ENCODE peak calls at places on chromosomes 13 and 19, in seven cellular contexts. H is heart left ventricle, O is lung, U is mesenchymal stem cell, T is Peyer's patch, R is cardiac muscle cell, A is uterus. V is an unnamed sample. For H3K4me1, the result is how much of the 10 kb centered on the place peaks cover.

GRCh38 chr19:13868663-13869062 is 8.3 kb upstream of the NANOS3 start:
- DNase-seq in H (no peak), O (no peak), U (no peak), T (no peak), R (no peak), A (no peak), V (no peak)

GRCh38 chr19:23795462-23795861 is 36.8 kb upstream of the ZNF681 start:
- DNase-seq in H (no peak), O (no peak), U (no peak), T (no peak), R (no peak), A (no peak), V (no peak)

GRCh38 chr19:16367269-16367683 is 42.6 kb downstream of the KLF2 start:
- DNase-seq in H (no peak), O (no peak), U (no peak), T (no peak), R (no peak), A (no peak), V (no peak)

GRCh38 chr13:45413826-45414312 is 4.3 kb downstream of the SLC25A30 start:
- DNase-seq in H (no peak), O (no peak), U (no peak), T (no peak), R (no peak), A (no peak), V (no peak)

GRCh38 chr19:2376784-2377519 is 16.9 kb downstream of the TMPRSS9 start:
- DNase-seq in H (no peak), O (no peak), U (no peak), T (no peak), R (no peak), A (no peak), V (no peak)

GRCh38 chr13:25836709-25837316 is 215.0 kb downstream of the SHISA2 start:
- DNase-seq in H (no peak), O (no peak), U (no peak), T (no peak), R (no peak), A (no peak), V (no peak)

GRCh38 chr19:56671613-56671994 is at the start of gene ZNF835:
- DNase-seq in H (peak), O (peak), U (no peak), T (peak), R (peak), A (peak), V (peak)

GRCh38 chr13:79675931-79676658 is 195.1 kb downstream of the NDFIP2 start:
- DNase-seq in H (no peak), O (no peak), U (no peak), T (no peak), R (no peak), A (no peak), V (no peak)

GRCh38 chr19:33947565-33947964 is 150.9 kb downstream of the KCTD15 start:
- DNase-seq in H (no peak), O (no peak), U (no peak), T (no peak), R (no peak), A (no peak), V (no peak)

GRCh38 chr13:98482476-98483444 is 94.1 kb downstream of the STK24 start:
- DNase-seq in H (peak), O (peak), U (peak), T (peak), R (peak), A (peak), V (peak)

GRCh38 chr19:49823472-49823871 is 5.4 kb downstream of the MED25 start:
- DNase-seq in H (no peak), O (no peak), U (no peak), T (no peak), R (no peak), A (no peak), V (no peak)

GRCh38 chr19:7916137-7916907 is 1.7 kb downstream of the TGFBR3L start:
- DNase-seq in H (no peak), O (no peak), U (peak), T (peak), R (no peak), A (no peak), V (no peak)

GRCh38 chr13:27919299-27919933 is 384 bp upstream of the PDX1 start:
- DNase-seq in H (no peak), O (no peak), U (no peak), T (peak), R (no peak), A (no peak), V (no peak)

DNA sequence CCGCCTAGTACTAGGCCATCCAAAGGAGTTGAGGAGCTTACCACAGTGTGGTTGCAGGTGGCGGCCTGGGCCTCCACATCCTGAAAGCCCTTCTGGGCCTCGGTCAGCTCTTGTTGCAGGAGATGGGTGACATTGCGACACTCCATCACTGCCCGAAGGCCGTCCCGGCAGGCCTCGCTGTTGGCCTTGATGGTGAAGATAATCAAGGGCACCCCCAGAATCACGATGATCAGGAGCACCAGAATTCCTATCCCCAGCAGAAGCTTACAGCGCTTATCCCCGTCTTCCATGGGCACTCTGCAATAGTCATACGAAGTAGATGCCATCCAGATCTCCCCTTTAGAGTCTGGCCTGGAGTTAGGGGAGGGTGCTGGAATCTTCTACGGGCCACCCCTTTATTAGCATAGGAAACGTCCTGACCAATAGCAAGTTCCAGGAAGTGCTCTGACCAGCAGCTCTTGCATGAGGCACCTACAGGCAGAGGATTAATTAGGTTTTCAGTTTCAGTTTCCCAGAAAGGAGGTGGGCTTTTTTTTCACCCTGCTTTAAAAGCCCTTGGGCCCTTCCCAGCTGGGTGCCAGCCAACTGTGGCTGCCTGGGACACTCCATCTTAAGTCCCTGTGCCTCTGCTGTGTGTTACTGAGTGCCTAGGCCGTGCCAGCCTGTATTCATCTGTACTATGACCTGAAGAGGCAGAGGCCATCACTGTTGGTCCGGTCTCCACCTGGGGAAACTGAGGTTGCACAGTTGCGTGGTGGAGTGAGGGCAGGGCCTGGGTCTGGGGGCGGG is at the start of gene BST2:
- DNase-seq in H (peak), O (peak), U (peak), T (peak), R (peak), A (peak), V (peak)
- H3K4me3 ChIP-seq in H (peak), O (peak), U (peak), T (peak), R (peak), A (peak), V (no peak)

DNA sequence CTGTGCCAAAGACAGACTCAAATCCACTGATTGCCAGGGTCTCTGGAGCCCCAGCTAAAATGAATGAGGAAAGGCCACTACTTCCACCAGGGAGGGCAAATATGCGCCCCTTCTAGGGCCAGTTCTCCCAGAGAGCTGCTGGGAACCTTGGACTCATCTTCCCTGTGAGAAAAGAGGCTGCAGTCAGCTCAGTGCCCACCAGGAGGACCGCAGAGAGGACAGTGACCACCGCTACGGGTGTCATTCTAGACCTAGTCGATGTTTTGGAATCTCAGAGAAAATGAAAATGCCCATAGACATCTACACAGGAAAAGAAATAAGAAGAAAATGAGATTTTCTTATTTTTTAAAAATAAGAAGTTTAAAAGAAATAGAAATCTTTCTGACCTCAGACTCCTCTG is 235.1 kb downstream of the UQCRFS1 start:
- DNase-seq in H (no peak), O (no peak), U (no peak), T (no peak), R (no peak), A (no peak), V (no peak)
- H3K4me1 ChIP-seq in H (under half), O (under half), U (under half), T (under half), R (under half), A (under half), V (under half)

DNA sequence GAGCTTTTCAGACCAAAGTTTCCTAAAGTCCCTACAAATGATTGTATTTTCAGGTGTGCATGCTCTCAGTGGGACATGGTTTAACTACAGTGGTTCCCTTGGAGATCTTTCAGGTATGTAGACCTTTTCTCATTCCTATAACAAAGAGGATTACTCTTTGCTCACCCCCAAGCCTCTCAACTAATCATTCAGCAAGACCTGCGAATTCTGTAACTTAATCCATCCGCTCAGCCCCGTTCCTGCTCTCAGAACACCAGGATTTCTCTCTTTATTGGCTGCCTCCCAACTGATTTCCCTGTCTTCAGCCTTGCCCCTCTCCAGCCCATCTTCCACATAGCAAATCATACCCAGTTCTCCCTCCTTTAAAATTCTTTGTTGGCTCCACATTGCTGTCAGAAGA is 253.6 kb downstream of the MTUS2 start:
- DNase-seq in H (no peak), O (no peak), U (no peak), T (no peak), R (no peak), A (no peak), V (no peak)
- H3K4me3 ChIP-seq in H (no peak), O (no peak), U (no peak), T (no peak), R (no peak), A (no peak), V (no peak)

GRCh38 chr19:4972509-4973230 is 3.8 kb downstream of the KDM4B start:
- DNase-seq in H (no peak), O (no peak), U (peak), T (no peak), R (peak), A (no peak), V (peak)
- H3K4me1 ChIP-seq in H (under half), O (under half), U (under half), T (under half), R (under half), A (under half), V (half or more)

GRCh38 chr19:40219721-40220276 is 1.6 kb upstream of the TTC9B start:
- DNase-seq in H (no peak), O (no peak), U (peak), T (no peak), R (peak), A (no peak), V (peak)
- H3K4me3 ChIP-seq in H (no peak), O (no peak), U (peak), T (no peak), R (no peak), A (no peak), V (no peak)

GRCh38 chr19:4063369-4064072 is 3.2 kb downstream of the ZBTB7A start:
- DNase-seq in H (no peak), O (no peak), U (no peak), T (peak), R (no peak), A (no peak), V (no peak)
- H3K4me1 ChIP-seq in H (under half), O (under half), U (half or more), T (under half), R (under half), A (under half), V (half or more)

DNA sequence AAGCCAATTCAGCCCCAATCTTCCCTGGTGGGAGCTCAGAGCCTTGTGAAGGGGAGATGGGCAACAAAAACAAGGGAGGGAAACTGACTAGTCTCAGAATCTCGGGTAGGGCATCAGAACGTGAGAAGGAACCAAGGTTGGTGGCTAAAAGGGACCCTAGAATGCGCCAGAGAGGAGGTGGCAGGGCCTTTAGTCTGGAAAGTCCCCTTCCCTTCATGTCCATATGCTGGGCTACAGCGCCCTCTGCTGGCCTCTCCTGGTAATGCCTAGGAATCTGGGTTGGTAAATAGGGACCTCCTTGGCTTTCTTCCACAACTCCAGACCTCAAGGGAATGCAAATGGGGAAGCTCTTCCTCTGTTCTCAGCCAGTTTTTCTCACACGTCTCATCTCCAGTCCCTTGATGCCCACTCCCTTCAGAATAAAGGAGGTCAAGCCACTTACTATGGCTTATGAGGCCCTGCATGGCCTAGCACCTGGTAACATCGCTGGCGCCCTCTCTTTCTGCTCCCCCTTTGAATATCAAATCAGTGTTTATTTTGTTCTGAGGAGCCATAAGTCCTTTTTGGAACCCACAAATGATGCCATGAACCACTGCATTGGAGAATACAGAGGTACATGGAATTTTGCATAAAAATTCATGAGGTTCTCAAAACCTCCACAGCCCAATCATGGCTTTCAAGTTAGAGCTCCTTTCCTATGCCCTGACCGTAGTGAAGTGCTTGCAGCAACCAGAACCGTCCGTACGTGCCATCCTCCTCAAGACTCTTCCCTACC is 1.3 kb upstream of the CCDC97 start:
- DNase-seq in H (peak), O (peak), U (peak), T (peak), R (peak), A (peak), V (peak)
- H3K4me3 ChIP-seq in H (no peak), O (no peak), U (peak), T (peak), R (no peak), A (peak), V (peak)

DNA sequence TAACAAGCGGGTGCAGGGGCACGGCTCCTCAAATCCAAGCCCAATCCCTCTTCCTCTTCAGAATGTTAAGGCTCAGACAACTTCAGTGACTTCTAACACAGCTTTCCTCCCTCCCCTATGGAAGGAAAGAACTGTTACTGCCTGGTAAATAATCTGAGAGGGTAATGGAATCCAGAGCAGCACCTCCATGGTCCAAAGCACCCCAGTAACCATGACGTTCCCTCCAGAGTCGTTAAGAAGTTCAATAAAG is 969 bp downstream of the AKT2 start:
- DNase-seq in H (no peak), O (no peak), U (no peak), T (no peak), R (no peak), A (no peak), V (no peak)
- H3K4me1 ChIP-seq in H (under half), O (under half), U (under half), T (under half), R (under half), A (under half), V (under half)

DNA sequence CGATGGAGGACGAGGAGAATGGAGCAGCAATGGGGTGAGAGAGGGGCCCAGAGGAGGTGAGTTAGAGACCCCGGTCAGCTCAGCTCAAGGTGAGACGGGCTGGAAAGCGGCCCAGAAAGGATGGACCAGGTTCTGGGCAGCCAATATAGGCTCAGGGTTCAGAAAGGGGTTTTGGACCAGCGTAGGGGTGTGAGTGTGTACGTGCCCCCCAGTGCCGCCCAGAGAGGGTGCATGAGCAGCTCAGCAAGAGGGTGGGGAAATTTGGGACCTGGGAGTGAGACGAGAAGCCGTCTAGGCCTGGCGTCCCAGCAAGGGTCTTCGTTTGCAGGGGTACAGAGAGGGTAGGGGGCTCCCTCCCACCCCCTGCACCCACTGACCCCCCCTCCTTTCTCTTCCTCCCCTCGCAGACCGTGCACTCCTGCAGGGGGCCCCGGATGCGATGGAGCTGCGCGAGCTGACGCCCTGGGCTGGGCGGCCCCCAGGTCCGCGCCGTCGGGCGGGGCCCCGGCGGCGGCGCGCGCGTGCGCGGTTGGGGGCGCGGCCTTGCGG is 12.1 kb downstream of the FUT6 start:
- DNase-seq in H (no peak), O (no peak), U (no peak), T (no peak), R (no peak), A (no peak), V (no peak)
- H3K4me3 ChIP-seq in H (no peak), O (peak), U (peak), T (peak), R (peak), A (no peak), V (peak)

V was measured in thyroid gland.